ENCODE peak calls at places on chromosomes 7 and 10, in ten cellular contexts. One of them, this sample, is unnamed. For H3K9me3, the result is how much of the 10 kb centered on the place peaks cover.

GRCh38 chr10:18104223-18104872 is 35.9 kb upstream of the CACNB2 start:
- DNase-seq in neuronal stem cell: peak
- DNase-seq in left lung: no peak
- DNase-seq in AG04450: no peak
- DNase-seq in kidney: no peak
- DNase-seq in neural progenitor cell: peak
- DNase-seq in SK-N-SH: peak
- DNase-seq in body of pancreas: peak
- DNase-seq in uterus: peak
- DNase-seq in GM23248: peak
- DNase-seq in this sample: peak

GRCh38 chr10:122286872-122287271 is 15.8 kb downstream of the BTBD16 start:
- DNase-seq in neuronal stem cell: no peak
- DNase-seq in left lung: no peak
- DNase-seq in AG04450: peak
- DNase-seq in kidney: no peak
- DNase-seq in neural progenitor cell: peak
- DNase-seq in SK-N-SH: no peak
- DNase-seq in body of pancreas: no peak
- DNase-seq in uterus: no peak
- DNase-seq in GM23248: peak
- DNase-seq in this sample: peak

GRCh38 chr10:80290474-80291220 is 1.2 kb upstream of the MAT1A start:
- DNase-seq in neuronal stem cell: no peak
- DNase-seq in left lung: no peak
- DNase-seq in AG04450: no peak
- DNase-seq in kidney: no peak
- DNase-seq in neural progenitor cell: no peak
- DNase-seq in SK-N-SH: no peak
- DNase-seq in body of pancreas: no peak
- DNase-seq in uterus: no peak
- DNase-seq in GM23248: no peak
- DNase-seq in this sample: no peak

GRCh38 chr7:32680259-32681173 is 185.2 kb downstream of the AVL9 start:
- DNase-seq in neuronal stem cell: no peak
- DNase-seq in left lung: no peak
- DNase-seq in AG04450: no peak
- DNase-seq in kidney: no peak
- DNase-seq in neural progenitor cell: no peak
- DNase-seq in SK-N-SH: no peak
- DNase-seq in body of pancreas: no peak
- DNase-seq in uterus: no peak
- DNase-seq in GM23248: peak
- DNase-seq in this sample: no peak

GRCh38 chr7:76293407-76293901 is 9.0 kb upstream of the HSPB1 start:
- DNase-seq in neuronal stem cell: no peak
- DNase-seq in left lung: no peak
- DNase-seq in AG04450: no peak
- DNase-seq in kidney: no peak
- DNase-seq in neural progenitor cell: no peak
- DNase-seq in SK-N-SH: no peak
- DNase-seq in body of pancreas: no peak
- DNase-seq in uterus: peak
- DNase-seq in GM23248: no peak
- DNase-seq in this sample: no peak

GRCh38 chr10:69215405-69216176 is 4.5 kb upstream of the HKDC1 start:
- DNase-seq in neuronal stem cell: no peak
- DNase-seq in left lung: no peak
- DNase-seq in AG04450: no peak
- DNase-seq in kidney: no peak
- DNase-seq in neural progenitor cell: no peak
- DNase-seq in SK-N-SH: no peak
- DNase-seq in body of pancreas: no peak
- DNase-seq in uterus: no peak
- DNase-seq in GM23248: no peak
- DNase-seq in this sample: no peak

GRCh38 chr10:3294919-3295318 is 122.3 kb upstream of the PITRM1 start:
- DNase-seq in neuronal stem cell: no peak
- DNase-seq in left lung: no peak
- DNase-seq in AG04450: no peak
- DNase-seq in kidney: no peak
- DNase-seq in neural progenitor cell: no peak
- DNase-seq in SK-N-SH: no peak
- DNase-seq in body of pancreas: no peak
- DNase-seq in uterus: no peak
- DNase-seq in GM23248: no peak
- DNase-seq in this sample: no peak

GRCh38 chr7:54476609-54477008 is 65.6 kb upstream of the VSTM2A start:
- DNase-seq in neuronal stem cell: no peak
- DNase-seq in left lung: no peak
- DNase-seq in AG04450: no peak
- DNase-seq in kidney: no peak
- DNase-seq in neural progenitor cell: no peak
- DNase-seq in SK-N-SH: no peak
- DNase-seq in body of pancreas: no peak
- DNase-seq in uterus: no peak
- DNase-seq in GM23248: no peak
- DNase-seq in this sample: no peak

GRCh38 chr7:31335889-31336201 is 4.7 kb downstream of the NEUROD6 start:
- DNase-seq in neuronal stem cell: no peak
- DNase-seq in left lung: no peak
- DNase-seq in AG04450: no peak
- DNase-seq in kidney: no peak
- DNase-seq in neural progenitor cell: no peak
- DNase-seq in SK-N-SH: no peak
- DNase-seq in body of pancreas: no peak
- DNase-seq in uterus: no peak
- DNase-seq in GM23248: no peak
- DNase-seq in this sample: no peak

GRCh38 chr7:6306471-6306870 is 34.0 kb upstream of the CYTH3 start:
- DNase-seq in neuronal stem cell: no peak
- DNase-seq in left lung: no peak
- DNase-seq in AG04450: no peak
- DNase-seq in kidney: peak
- DNase-seq in neural progenitor cell: no peak
- DNase-seq in SK-N-SH: no peak
- DNase-seq in body of pancreas: no peak
- DNase-seq in uterus: no peak
- DNase-seq in GM23248: peak
- DNase-seq in this sample: no peak

GRCh38 chr10:22251751-22252285 is 34.0 kb upstream of the EBLN1 start:
- DNase-seq in neuronal stem cell: peak
- DNase-seq in left lung: peak
- DNase-seq in AG04450: no peak
- DNase-seq in kidney: peak
- DNase-seq in neural progenitor cell: peak
- DNase-seq in SK-N-SH: peak
- DNase-seq in body of pancreas: no peak
- DNase-seq in uterus: peak
- DNase-seq in GM23248: peak
- DNase-seq in this sample: peak

GRCh38 chr10:104300736-104301292 is 31.8 kb downstream of the GSTO2 start:
- DNase-seq in neuronal stem cell: no peak
- DNase-seq in left lung: no peak
- DNase-seq in AG04450: peak
- DNase-seq in kidney: no peak
- DNase-seq in neural progenitor cell: no peak
- DNase-seq in SK-N-SH: peak
- DNase-seq in body of pancreas: peak
- DNase-seq in uterus: peak
- DNase-seq in GM23248: peak
- DNase-seq in this sample: peak

GRCh38 chr7:47772492-47772891 is 175.8 kb downstream of the PKD1L1 start:
- DNase-seq in neuronal stem cell: no peak
- DNase-seq in left lung: no peak
- DNase-seq in AG04450: no peak
- DNase-seq in kidney: no peak
- DNase-seq in neural progenitor cell: no peak
- DNase-seq in SK-N-SH: no peak
- DNase-seq in body of pancreas: no peak
- DNase-seq in uterus: no peak
- DNase-seq in GM23248: no peak
- DNase-seq in this sample: no peak

GRCh38 chr10:75034131-75034512 is 77.3 kb upstream of the SAMD8 start:
- DNase-seq in neuronal stem cell: no peak
- DNase-seq in left lung: no peak
- DNase-seq in AG04450: no peak
- DNase-seq in kidney: no peak
- DNase-seq in neural progenitor cell: no peak
- DNase-seq in SK-N-SH: no peak
- DNase-seq in body of pancreas: no peak
- DNase-seq in uterus: no peak
- DNase-seq in GM23248: peak
- DNase-seq in this sample: no peak

GRCh38 chr10:120963053-120963533 is 111.9 kb downstream of the WDR11 start:
- DNase-seq in neuronal stem cell: peak
- DNase-seq in left lung: peak
- DNase-seq in AG04450: no peak
- DNase-seq in kidney: peak
- DNase-seq in neural progenitor cell: peak
- DNase-seq in SK-N-SH: peak
- DNase-seq in body of pancreas: no peak
- DNase-seq in uterus: no peak
- DNase-seq in GM23248: no peak
- DNase-seq in this sample: peak

GRCh38 chr7:1411414-1411813 is 47.9 kb downstream of the MICALL2 start:
- DNase-seq in neuronal stem cell: no peak
- DNase-seq in left lung: no peak
- DNase-seq in AG04450: no peak
- DNase-seq in kidney: no peak
- DNase-seq in neural progenitor cell: no peak
- DNase-seq in SK-N-SH: peak
- DNase-seq in body of pancreas: no peak
- DNase-seq in uterus: no peak
- DNase-seq in GM23248: no peak
- DNase-seq in this sample: no peak

GRCh38 chr10:132117636-132118190 is 52.0 kb downstream of the JAKMIP3 start:
- DNase-seq in neuronal stem cell: no peak
- DNase-seq in left lung: peak
- DNase-seq in AG04450: no peak
- DNase-seq in kidney: peak
- DNase-seq in neural progenitor cell: no peak
- DNase-seq in SK-N-SH: no peak
- DNase-seq in body of pancreas: no peak
- DNase-seq in uterus: no peak
- DNase-seq in GM23248: no peak
- DNase-seq in this sample: no peak

DNA sequence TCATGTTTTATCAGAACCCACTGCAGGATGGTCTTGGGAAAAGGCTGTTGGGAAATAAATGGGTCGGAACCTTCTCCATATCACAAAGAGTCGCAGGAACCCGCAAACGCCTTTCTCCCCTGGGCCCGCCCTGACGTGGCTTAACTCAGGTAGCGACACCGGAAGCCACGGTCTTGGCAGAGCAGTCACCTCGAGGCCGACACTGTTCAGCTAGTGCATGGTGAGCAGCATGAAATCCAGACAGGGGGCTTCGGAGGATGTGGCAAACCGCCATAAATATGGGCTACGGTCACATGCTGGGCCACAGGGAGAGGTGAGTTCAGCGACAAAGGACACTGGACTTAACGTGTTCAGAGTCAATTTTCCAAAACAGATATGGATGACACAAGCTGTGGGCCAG is 421.9 kb downstream of the PTPRN2 start:
- DNase-seq in neuronal stem cell: no peak
- DNase-seq in left lung: no peak
- DNase-seq in AG04450: no peak
- DNase-seq in kidney: no peak
- DNase-seq in neural progenitor cell: no peak
- DNase-seq in SK-N-SH: no peak
- DNase-seq in body of pancreas: no peak
- DNase-seq in uterus: no peak
- DNase-seq in GM23248: no peak
- DNase-seq in this sample: no peak
- H3K9me3 ChIP-seq in neuronal stem cell: under half
- H3K9me3 ChIP-seq in left lung: under half
- H3K9me3 ChIP-seq in AG04450: half or more
- H3K9me3 ChIP-seq in kidney: under half
- H3K9me3 ChIP-seq in neural progenitor cell: under half
- H3K9me3 ChIP-seq in SK-N-SH: under half
- H3K9me3 ChIP-seq in body of pancreas: under half
- H3K9me3 ChIP-seq in uterus: under half
- H3K9me3 ChIP-seq in GM23248: under half
- H3K9me3 ChIP-seq in this sample: under half

DNA sequence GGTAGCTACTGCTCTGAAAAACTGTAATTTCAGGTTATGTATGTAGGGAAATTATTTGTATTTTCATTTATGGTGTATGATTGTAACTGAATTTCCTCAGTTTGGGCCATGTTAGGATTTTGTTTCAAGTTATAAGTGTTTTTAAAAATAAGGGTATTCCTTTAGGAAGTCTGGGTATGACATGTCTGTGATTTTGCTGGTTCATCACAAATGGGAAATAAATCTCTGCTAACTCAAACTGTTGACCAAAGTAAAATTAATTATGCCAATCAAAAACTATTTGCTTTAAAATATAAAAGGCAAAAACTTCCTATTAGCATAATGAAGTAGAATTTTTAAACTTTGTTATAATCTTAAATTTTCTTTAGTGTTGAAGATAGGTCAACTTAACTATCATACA is 6.7 kb downstream of the PTEN start:
- DNase-seq in neuronal stem cell: no peak
- DNase-seq in left lung: no peak
- DNase-seq in AG04450: no peak
- DNase-seq in kidney: no peak
- DNase-seq in neural progenitor cell: no peak
- DNase-seq in SK-N-SH: no peak
- DNase-seq in body of pancreas: no peak
- DNase-seq in uterus: no peak
- DNase-seq in GM23248: no peak
- DNase-seq in this sample: no peak
- H3K4me3 ChIP-seq in neuronal stem cell: no peak
- H3K4me3 ChIP-seq in left lung: no peak
- H3K4me3 ChIP-seq in AG04450: no peak
- H3K4me3 ChIP-seq in kidney: peak
- H3K4me3 ChIP-seq in neural progenitor cell: no peak
- H3K4me3 ChIP-seq in SK-N-SH: peak
- H3K4me3 ChIP-seq in body of pancreas: no peak
- H3K4me3 ChIP-seq in uterus: peak
- H3K4me3 ChIP-seq in GM23248: peak
- H3K4me3 ChIP-seq in this sample: no peak

GRCh38 chr10:106450966-106451365 is 713.5 kb downstream of the SORCS1 start:
- DNase-seq in neuronal stem cell: no peak
- DNase-seq in left lung: no peak
- DNase-seq in AG04450: no peak
- DNase-seq in kidney: no peak
- DNase-seq in neural progenitor cell: no peak
- DNase-seq in SK-N-SH: no peak
- DNase-seq in body of pancreas: no peak
- DNase-seq in uterus: no peak
- DNase-seq in GM23248: peak
- DNase-seq in this sample: no peak

GRCh38 chr10:106454233-106454632 is 710.3 kb downstream of the SORCS1 start:
- DNase-seq in neuronal stem cell: no peak
- DNase-seq in left lung: no peak
- DNase-seq in AG04450: no peak
- DNase-seq in kidney: no peak
- DNase-seq in neural progenitor cell: no peak
- DNase-seq in SK-N-SH: no peak
- DNase-seq in body of pancreas: no peak
- DNase-seq in uterus: no peak
- DNase-seq in GM23248: no peak
- DNase-seq in this sample: no peak
- H3K9me3 ChIP-seq in neuronal stem cell: under half
- H3K9me3 ChIP-seq in left lung: under half
- H3K9me3 ChIP-seq in AG04450: under half
- H3K9me3 ChIP-seq in kidney: under half
- H3K9me3 ChIP-seq in neural progenitor cell: under half
- H3K9me3 ChIP-seq in SK-N-SH: under half
- H3K9me3 ChIP-seq in body of pancreas: under half
- H3K9me3 ChIP-seq in uterus: under half
- H3K9me3 ChIP-seq in GM23248: under half
- H3K9me3 ChIP-seq in this sample: under half

GRCh38 chr10:24791129-24791733 is 67.5 kb upstream of the ARHGAP21 start:
- DNase-seq in neuronal stem cell: no peak
- DNase-seq in left lung: no peak
- DNase-seq in AG04450: no peak
- DNase-seq in kidney: no peak
- DNase-seq in neural progenitor cell: no peak
- DNase-seq in SK-N-SH: no peak
- DNase-seq in body of pancreas: no peak
- DNase-seq in uterus: no peak
- DNase-seq in GM23248: no peak
- DNase-seq in this sample: no peak
- H3K4me3 ChIP-seq in neuronal stem cell: no peak
- H3K4me3 ChIP-seq in left lung: no peak
- H3K4me3 ChIP-seq in AG04450: no peak
- H3K4me3 ChIP-seq in kidney: no peak
- H3K4me3 ChIP-seq in neural progenitor cell: no peak
- H3K4me3 ChIP-seq in SK-N-SH: no peak
- H3K4me3 ChIP-seq in body of pancreas: no peak
- H3K4me3 ChIP-seq in uterus: no peak
- H3K4me3 ChIP-seq in GM23248: no peak
- H3K4me3 ChIP-seq in this sample: no peak